ENCODE peak calls at places on chromosomes 6 and 20, in four cellular contexts. One of them, this sample, is unnamed.

GRCh38 chr6:71524201-71524600 is 235.6 kb downstream of the OGFRL1 start:
- DNase-seq in fibroblast of lung: no peak
- DNase-seq in pons: no peak
- DNase-seq in NCI-H1105: no peak
- DNase-seq in this sample: peak

GRCh38 chr6:152232494-152233151 is 404.5 kb downstream of the SYNE1 start:
- DNase-seq in fibroblast of lung: peak
- DNase-seq in pons: no peak
- DNase-seq in NCI-H1105: no peak
- DNase-seq in this sample: peak

GRCh38 chr6:165098165-165098564 is 211.2 kb downstream of the C6orf118 start:
- DNase-seq in fibroblast of lung: no peak
- DNase-seq in pons: no peak
- DNase-seq in NCI-H1105: no peak
- DNase-seq in this sample: no peak

GRCh38 chr6:8588176-8588575 is 152.8 kb upstream of the SLC35B3 start:
- DNase-seq in fibroblast of lung: no peak
- DNase-seq in pons: no peak
- DNase-seq in NCI-H1105: no peak
- DNase-seq in this sample: no peak

GRCh38 chr6:79538481-79538971 is 1.3 kb upstream of the LCA5 start:
- DNase-seq in fibroblast of lung: peak
- DNase-seq in pons: peak
- DNase-seq in NCI-H1105: no peak
- DNase-seq in this sample: peak

GRCh38 chr6:56714982-56715456 is 72.3 kb upstream of the DST start:
- DNase-seq in fibroblast of lung: peak
- DNase-seq in pons: no peak
- DNase-seq in NCI-H1105: no peak
- DNase-seq in this sample: peak

GRCh38 chr6:121335111-121336008 is 1.1 kb upstream of the TBC1D32 start:
- DNase-seq in fibroblast of lung: peak
- DNase-seq in pons: peak
- DNase-seq in NCI-H1105: no peak
- DNase-seq in this sample: peak

GRCh38 chr20:12153616-12154015 is 235.9 kb downstream of the BTBD3 start:
- DNase-seq in fibroblast of lung: peak
- DNase-seq in pons: peak
- DNase-seq in NCI-H1105: peak
- DNase-seq in this sample: peak

GRCh38 chr6:120564779-120565178 is 769.5 kb downstream of the TBC1D32 start:
- DNase-seq in fibroblast of lung: no peak
- DNase-seq in pons: no peak
- DNase-seq in NCI-H1105: no peak
- DNase-seq in this sample: no peak

GRCh38 chr6:138087549-138087948 is 19.7 kb downstream of the PERP start:
- DNase-seq in fibroblast of lung: peak
- DNase-seq in pons: no peak
- DNase-seq in NCI-H1105: no peak
- DNase-seq in this sample: no peak

GRCh38 chr20:44460795-44461141 is 14.9 kb upstream of the TTPAL start:
- DNase-seq in fibroblast of lung: peak
- DNase-seq in pons: peak
- DNase-seq in NCI-H1105: no peak
- DNase-seq in this sample: peak

GRCh38 chr20:53959849-53960585 is 110.4 kb downstream of the BCAS1 start:
- DNase-seq in fibroblast of lung: peak
- DNase-seq in pons: no peak
- DNase-seq in NCI-H1105: no peak
- DNase-seq in this sample: peak

GRCh38 chr6:150363733-150364132 is 5.1 kb upstream of the IYD start:
- DNase-seq in fibroblast of lung: no peak
- DNase-seq in pons: no peak
- DNase-seq in NCI-H1105: no peak
- DNase-seq in this sample: no peak

GRCh38 chr20:3194617-3195280 is 9.7 kb downstream of the DDRGK1 start:
- DNase-seq in fibroblast of lung: no peak
- DNase-seq in pons: no peak
- DNase-seq in NCI-H1105: no peak
- DNase-seq in this sample: no peak

GRCh38 chr20:51014797-51015722 is 7.8 kb downstream of the KCNG1 start:
- DNase-seq in fibroblast of lung: peak
- DNase-seq in pons: no peak
- DNase-seq in NCI-H1105: peak
- DNase-seq in this sample: peak

GRCh38 chr6:46979206-46979605 is 57.5 kb upstream of the ADGRF5 start:
- DNase-seq in fibroblast of lung: no peak
- DNase-seq in pons: no peak
- DNase-seq in NCI-H1105: no peak
- DNase-seq in this sample: no peak

GRCh38 chr20:37681384-37681977 is 12.3 kb upstream of the CTNNBL1 start:
- DNase-seq in fibroblast of lung: no peak
- DNase-seq in pons: no peak
- DNase-seq in NCI-H1105: no peak
- DNase-seq in this sample: no peak

GRCh38 chr20:33963756-33964155 is 30.0 kb upstream of the RALY start:
- DNase-seq in fibroblast of lung: no peak
- DNase-seq in pons: peak
- DNase-seq in NCI-H1105: no peak
- DNase-seq in this sample: no peak

GRCh38 chr6:3320238-3320637 is 61.5 kb downstream of the PSMG4 start:
- DNase-seq in fibroblast of lung: no peak
- DNase-seq in pons: no peak
- DNase-seq in NCI-H1105: peak
- DNase-seq in this sample: no peak

GRCh38 chr6:106119991-106120390 is 33.9 kb downstream of the PRDM1 start:
- DNase-seq in fibroblast of lung: peak
- DNase-seq in pons: no peak
- DNase-seq in NCI-H1105: no peak
- DNase-seq in this sample: no peak

GRCh38 chr6:89251170-89251569 is 34.0 kb upstream of the GABRR1 start:
- DNase-seq in fibroblast of lung: no peak
- DNase-seq in pons: no peak
- DNase-seq in NCI-H1105: no peak
- DNase-seq in this sample: no peak

GRCh38 chr6:34950849-34951248 is 61.8 kb downstream of the ANKS1A start:
- DNase-seq in fibroblast of lung: no peak
- DNase-seq in pons: no peak
- DNase-seq in NCI-H1105: no peak
- DNase-seq in this sample: no peak

GRCh38 chr6:136371117-136371696 is 81.6 kb upstream of the BCLAF1 start:
- DNase-seq in fibroblast of lung: peak
- DNase-seq in pons: no peak
- DNase-seq in NCI-H1105: no peak
- DNase-seq in this sample: no peak

GRCh38 chr6:134752445-134752844 is 197.5 kb downstream of the ALDH8A1 start:
- DNase-seq in fibroblast of lung: no peak
- DNase-seq in pons: no peak
- DNase-seq in NCI-H1105: no peak
- DNase-seq in this sample: no peak

GRCh38 chr6:139395891-139396299 is 21.4 kb upstream of the CITED2 start:
- DNase-seq in fibroblast of lung: no peak
- DNase-seq in pons: no peak
- DNase-seq in NCI-H1105: no peak
- DNase-seq in this sample: no peak

GRCh38 chr6:151082079-151082478 is 157.7 kb upstream of the AKAP12 start:
- DNase-seq in fibroblast of lung: peak
- DNase-seq in pons: no peak
- DNase-seq in NCI-H1105: no peak
- DNase-seq in this sample: no peak

GRCh38 chr6:16711551-16712249 is 49.6 kb downstream of the ATXN1 start:
- DNase-seq in fibroblast of lung: no peak
- DNase-seq in pons: no peak
- DNase-seq in NCI-H1105: no peak
- DNase-seq in this sample: no peak

GRCh38 chr6:133612459-133612858 is 276.5 kb upstream of the TCF21 start:
- DNase-seq in fibroblast of lung: no peak
- DNase-seq in pons: no peak
- DNase-seq in NCI-H1105: no peak
- DNase-seq in this sample: no peak